ENCODE peak calls at places on chromosomes 13 and 19, in five cellular contexts. O, N, E, C and G are unnamed samples.

GRCh38 chr13:31982124-31982523 is 49.5 kb upstream of the FRY start:
- DNase-seq in E (no peak), N (no peak), O (no peak), C (no peak), G (no peak)

GRCh38 chr19:12766051-12766521 is 9.3 kb downstream of the HOOK2 start:
- DNase-seq in O (peak; percentile 49), E (peak; percentile 92), N (peak; percentile 89), C (peak; percentile 66), G (peak; percentile 81)

GRCh38 chr19:31289976-31290375 is 59.3 kb downstream of the TSHZ3 start:
- DNase-seq in N (no peak), C (no peak), E (no peak), O (no peak), G (no peak)

GRCh38 chr13:95784161-95784880 is 107.4 kb downstream of the DNAJC3 start:
- DNase-seq in N (no peak), E (no peak), O (no peak), C (no peak), G (no peak)

GRCh38 chr13:69579351-69579750 is 528.3 kb upstream of the ATXN8OS start:
- DNase-seq in C (no peak), O (peak; percentile 10), N (no peak), E (no peak), G (no peak)

GRCh38 chr19:31616031-31616430 is 266.8 kb upstream of the TSHZ3 start:
- DNase-seq in E (no peak), N (no peak), O (no peak), C (no peak), G (no peak)

GRCh38 chr13:109646423-109646822 is 140.0 kb downstream of the IRS2 start:
- DNase-seq in N (no peak), C (no peak), E (no peak), O (no peak), G (no peak)

GRCh38 chr13:24134772-24135171 is 25.7 kb upstream of the SPATA13 start:
- DNase-seq in E (no peak), C (no peak), N (no peak), O (no peak), G (no peak)

GRCh38 chr13:112896736-112897602 is 72.0 kb upstream of the MCF2L start:
- DNase-seq in C (no peak), N (peak; percentile 42), E (peak; percentile 3), O (no peak), G (no peak)

GRCh38 chr19:2208975-2209374 is 27.2 kb downstream of the PLEKHJ1 start:
- DNase-seq in O (no peak), N (no peak), C (no peak), E (no peak), G (no peak)

GRCh38 chr13:101942038-101942437 is 459.8 kb downstream of the FGF14 start:
- DNase-seq in E (peak; percentile 55), O (peak; percentile 71), N (no peak), C (no peak), G (no peak)

GRCh38 chr13:97141564-97142005 is 80.5 kb upstream of the MBNL2 start:
- DNase-seq in N (no peak), O (peak; percentile 24), E (peak; percentile 59), C (peak; percentile 41), G (peak; percentile 74)

GRCh38 chr13:99984463-99985242 is 3.1 kb downstream of the ZIC2 start:
- DNase-seq in C (peak; percentile 78), N (no peak), E (no peak), O (no peak), G (no peak)

GRCh38 chr19:36149673-36150406 is 2.4 kb downstream of the COX7A1 start:
- DNase-seq in O (no peak), E (no peak), C (no peak), N (no peak), G (no peak)

GRCh38 chr13:93238711-93239110 is 12.1 kb downstream of the GPC6 start:
- DNase-seq in N (no peak), O (no peak), C (no peak), E (no peak), G (no peak)

GRCh38 chr19:35379992-35380391 is 9.1 kb downstream of the GPR42 start:
- DNase-seq in C (no peak), E (no peak), O (no peak), N (no peak), G (no peak)

GRCh38 chr19:3278749-3279148 is 54.3 kb downstream of the CELF5 start:
- DNase-seq in N (no peak), O (no peak), E (no peak), C (no peak), G (no peak)